ENCODE peak calls at places on chromosomes 13 and 19, in nine cellular contexts. L is heart right ventricle; X is A673; E is esophagus squamous epithelium; S is CD8-positive, alpha-beta memory T cell; Z is tibial artery; G is upper lobe of left lung; C is AG04450; W is GM12878. Y is an unnamed sample. For H3K9me3, the result is how much of the 10 kb centered on the place peaks cover.

GRCh38 chr13:32245555-32245954 is 69.6 kb downstream of the ZAR1L start:
- DNase-seq in L (no peak), X (no peak), E (no peak), S (no peak), Z (no peak), G (no peak), C (no peak), W (no peak), Y (no peak)

GRCh38 chr13:42420304-42420703 is 148.4 kb downstream of the AKAP11 start:
- DNase-seq in L (no peak), X (no peak), E (no peak), S (no peak), Z (no peak), G (no peak), C (no peak), W (peak), Y (no peak)

GRCh38 chr19:4524808-4525562 is 6.7 kb upstream of the PLIN4 start:
- DNase-seq in L (peak), X (peak), E (no peak), S (peak), Z (no peak), G (peak), C (no peak), W (no peak), Y (peak)

GRCh38 chr13:102277286-102277685 is 124.6 kb downstream of the FGF14 start:
- DNase-seq in L (peak), X (peak), E (no peak), S (no peak), Z (no peak), G (peak), C (no peak), W (no peak), Y (no peak)

GRCh38 chr19:28289294-28290063 is 923.5 kb downstream of the UQCRFS1 start:
- DNase-seq in L (no peak), X (peak), E (no peak), S (no peak), Z (no peak), G (peak), C (no peak), W (no peak), Y (no peak)

GRCh38 chr19:42111384-42111783 is 20.9 kb downstream of the POU2F2 start:
- DNase-seq in L (no peak), X (no peak), E (no peak), S (no peak), Z (no peak), G (no peak), C (no peak), W (no peak), Y (no peak)

GRCh38 chr13:44259045-44260042 is 114.3 kb upstream of the SERP2 start:
- DNase-seq in L (no peak), X (no peak), E (no peak), S (peak), Z (no peak), G (no peak), C (no peak), W (peak), Y (no peak)

GRCh38 chr13:25776722-25777121 is 275.1 kb downstream of the SHISA2 start:
- DNase-seq in L (no peak), X (no peak), E (no peak), S (no peak), Z (no peak), G (no peak), C (no peak), W (no peak), Y (no peak)

GRCh38 chr13:44244288-44244687 is 129.3 kb upstream of the SERP2 start:
- DNase-seq in L (no peak), X (no peak), E (no peak), S (no peak), Z (no peak), G (no peak), C (no peak), W (no peak), Y (peak)

GRCh38 chr19:16326401-16327130 is 1.9 kb downstream of the KLF2 start:
- DNase-seq in L (no peak), X (no peak), E (no peak), S (peak), Z (no peak), G (peak), C (no peak), W (no peak), Y (no peak)

GRCh38 chr19:2721570-2722540 is 683 bp upstream of the DIRAS1 start:
- DNase-seq in L (no peak), X (no peak), E (no peak), S (no peak), Z (no peak), G (peak), C (no peak), W (no peak), Y (no peak)

GRCh38 chr19:52880895-52881389 is 16.5 kb downstream of the ZNF320 start:
- DNase-seq in L (no peak), X (no peak), E (no peak), S (no peak), Z (no peak), G (no peak), C (no peak), W (no peak), Y (no peak)
- H3K9me3 ChIP-seq in L (under half), X (half or more), E (half or more), S (under half), Z (half or more), G (under half), C (half or more), W (under half), Y (under half)

DNA sequence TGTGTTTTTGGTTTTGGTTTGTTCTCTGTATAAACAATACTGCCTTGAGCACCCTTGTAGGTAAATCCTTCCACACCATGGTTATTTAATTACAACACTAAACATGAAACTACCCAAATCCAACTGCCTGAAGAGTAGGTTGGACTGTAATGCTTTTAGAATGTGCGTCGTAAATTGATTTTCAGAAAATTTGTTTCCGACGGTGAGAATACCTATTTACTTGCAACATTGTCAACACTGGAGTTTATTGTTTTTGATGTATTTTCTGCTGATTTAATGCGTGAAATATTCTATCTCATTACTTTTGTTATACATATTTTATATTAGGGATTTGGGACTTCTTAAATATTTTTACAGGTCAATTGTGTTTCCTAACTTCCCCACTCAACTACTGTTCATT is 48.2 kb downstream of the ADGRE1 start:
- DNase-seq in L (no peak), X (no peak), E (no peak), S (no peak), Z (no peak), G (no peak), C (no peak), W (no peak), Y (no peak)
- H3K9me3 ChIP-seq in L (under half), X (under half), E (under half), S (under half), Z (under half), G (under half), C (under half), W (under half), Y (under half)

DNA sequence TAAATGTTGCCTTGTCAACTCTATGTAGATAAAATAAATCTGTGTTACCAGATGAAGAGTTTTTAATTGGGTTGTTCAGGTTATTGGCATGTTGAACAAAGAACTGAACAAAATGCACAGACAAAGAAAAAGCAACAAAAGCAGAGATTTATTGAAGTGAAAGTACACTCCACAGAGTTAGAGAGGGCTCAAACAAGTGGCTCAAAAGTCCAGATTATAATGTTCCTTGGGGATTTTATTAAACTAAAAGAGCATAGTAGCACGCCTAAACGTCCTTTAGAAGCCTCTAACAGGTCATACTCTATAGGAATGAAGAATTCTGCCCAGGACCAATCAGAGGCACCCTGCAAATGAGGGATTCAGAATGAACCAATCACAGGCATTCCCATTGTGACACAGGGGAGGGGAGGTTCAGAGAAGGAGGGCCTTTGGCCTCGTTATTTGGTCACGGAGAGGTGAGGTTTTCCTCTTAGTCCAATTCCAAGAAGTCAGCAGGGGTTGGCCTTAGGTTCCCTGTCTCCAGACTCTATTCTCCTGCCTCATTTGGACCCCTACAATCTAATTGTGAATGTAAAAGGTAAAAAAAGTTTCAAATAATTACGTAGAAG is 12.8 kb downstream of the PSMC4 start:
- DNase-seq in L (no peak), X (no peak), E (no peak), S (no peak), Z (no peak), G (no peak), C (no peak), W (no peak), Y (no peak)
- H3K9me3 ChIP-seq in L (under half), X (under half), E (under half), S (under half), Z (under half), G (under half), C (under half), W (under half), Y (under half)

GRCh38 chr19:58054792-58055482 is 4.1 kb upstream of the ZNF135 start:
- DNase-seq in L (peak), X (no peak), E (no peak), S (no peak), Z (no peak), G (no peak), C (no peak), W (no peak), Y (no peak)

GRCh38 chr19:58052256-58052655 is 6.8 kb upstream of the ZNF135 start:
- DNase-seq in L (no peak), X (no peak), E (no peak), S (no peak), Z (no peak), G (peak), C (no peak), W (no peak), Y (no peak)

GRCh38 chr19:58056261-58056660 is 2.8 kb upstream of the ZNF135 start:
- DNase-seq in L (no peak), X (no peak), E (no peak), S (no peak), Z (no peak), G (no peak), C (no peak), W (no peak), Y (no peak)

GRCh38 chr19:58055483-58055874 is 3.6 kb upstream of the ZNF135 start:
- DNase-seq in L (no peak), X (no peak), E (no peak), S (no peak), Z (no peak), G (no peak), C (no peak), W (no peak), Y (no peak)

DNA sequence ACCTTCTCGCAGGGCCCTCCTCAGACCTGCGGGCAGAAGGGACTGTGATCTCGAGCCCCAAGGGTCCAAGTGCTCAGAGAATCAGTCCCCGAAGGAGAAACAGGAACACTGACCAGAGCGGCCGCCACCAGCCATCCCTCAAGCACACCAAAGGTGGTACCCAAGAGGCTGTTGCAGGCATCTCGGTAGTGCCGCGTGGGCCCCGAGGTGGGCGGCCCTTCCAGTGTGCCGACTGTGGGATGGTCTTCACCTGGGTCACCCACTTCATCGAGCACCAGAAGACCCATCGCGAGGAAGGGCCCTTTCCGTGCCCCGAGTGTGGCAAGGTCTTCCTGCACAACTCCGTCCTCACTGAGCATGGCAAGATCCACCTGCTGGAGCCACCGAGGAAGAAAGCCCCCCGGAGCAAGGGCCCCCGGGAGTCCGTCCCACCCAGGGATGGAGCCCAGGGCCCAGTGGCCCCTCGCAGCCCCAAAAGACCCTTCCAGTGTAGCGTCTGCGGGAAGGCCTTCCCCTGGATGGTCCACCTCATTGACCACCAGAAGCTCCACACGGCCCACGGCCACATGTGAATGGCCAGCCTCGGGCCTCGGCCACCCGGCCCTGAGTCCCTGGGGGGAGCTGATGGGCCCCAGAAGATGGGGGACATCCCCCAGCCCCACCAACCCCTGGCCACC is 5.5 kb upstream of the ZNF135 start:
- DNase-seq in L (no peak), X (no peak), E (no peak), S (no peak), Z (no peak), G (peak), C (no peak), W (no peak), Y (no peak)
- H3K9me3 ChIP-seq in L (under half), X (under half), E (under half), S (under half), Z (under half), G (under half), C (half or more), W (under half), Y (under half)

DNA sequence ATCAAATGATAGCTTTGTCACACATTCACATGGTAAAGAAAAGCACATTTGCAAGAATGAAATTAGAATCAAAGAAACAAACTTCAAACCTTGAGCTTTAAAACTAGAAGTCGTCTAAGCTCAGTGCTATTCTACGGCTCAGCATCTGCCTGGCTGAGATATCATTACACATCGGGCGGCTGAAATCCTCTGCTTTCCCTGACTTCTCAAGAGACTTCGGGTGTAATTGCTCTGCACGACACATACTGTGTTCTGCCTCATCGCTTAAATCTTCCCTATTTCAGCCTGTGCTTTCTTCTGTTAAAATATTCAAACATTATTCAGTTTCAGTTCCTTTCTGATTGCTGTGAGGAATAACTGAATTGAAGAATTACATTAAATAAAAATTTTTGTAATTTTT is 265.3 kb downstream of the NALCN start:
- DNase-seq in L (no peak), X (peak), E (no peak), S (no peak), Z (no peak), G (no peak), C (no peak), W (no peak), Y (no peak)
- H3K9me3 ChIP-seq in L (under half), X (under half), E (under half), S (under half), Z (under half), G (under half), C (under half), W (under half), Y (under half)

DNA sequence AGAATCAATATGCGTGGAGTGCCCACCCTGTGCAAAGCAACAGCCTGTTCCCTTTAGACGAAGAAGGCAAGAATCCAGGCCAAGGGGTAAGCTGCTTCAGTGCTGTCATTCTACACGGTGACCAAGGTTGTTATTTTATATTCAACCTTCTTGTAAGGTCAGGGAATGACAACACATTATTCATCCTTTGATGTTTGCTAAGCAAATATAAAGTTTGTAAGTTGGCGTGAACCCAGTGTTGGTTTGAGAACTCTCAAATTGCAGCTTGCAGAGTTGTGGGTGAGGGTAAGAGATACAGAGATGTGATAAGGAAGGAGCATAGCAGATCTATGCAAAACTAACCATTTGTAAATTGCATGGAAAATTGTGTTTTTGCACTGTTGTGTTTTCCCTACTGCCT is 436.7 kb downstream of the FGF9 start:
- DNase-seq in L (no peak), X (no peak), E (no peak), S (no peak), Z (no peak), G (no peak), C (no peak), W (no peak), Y (no peak)
- H3K9me3 ChIP-seq in L (under half), X (under half), E (under half), S (under half), Z (under half), G (under half), C (under half), W (under half), Y (under half)

DNA sequence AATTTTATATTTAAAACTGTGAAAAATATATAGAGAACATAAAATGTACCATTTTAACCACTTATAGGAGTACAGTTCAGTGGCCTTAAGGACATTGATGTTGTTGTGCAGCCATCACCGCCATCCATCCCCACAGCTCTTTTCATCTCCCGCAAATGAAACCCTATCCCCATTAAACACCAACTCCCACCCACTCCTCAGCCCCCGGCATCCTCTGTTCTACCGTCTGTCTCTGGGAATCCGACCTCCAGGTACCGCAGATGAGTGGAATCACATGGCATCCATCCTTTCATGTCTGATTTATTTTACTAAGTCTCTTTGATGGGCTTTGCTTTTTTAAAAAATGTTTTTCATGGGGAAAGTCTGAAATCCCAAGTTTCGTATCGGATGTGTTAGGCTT is 23.8 kb upstream of the SMIM17 start:
- DNase-seq in L (no peak), X (no peak), E (no peak), S (no peak), Z (no peak), G (no peak), C (no peak), W (no peak), Y (no peak)
- H3K9me3 ChIP-seq in L (under half), X (under half), E (half or more), S (under half), Z (half or more), G (under half), C (half or more), W (under half), Y (under half)

GRCh38 chr13:40993119-40993518 is 26.0 kb downstream of the ELF1 start:
- DNase-seq in L (no peak), X (no peak), E (no peak), S (no peak), Z (no peak), G (peak), C (no peak), W (no peak), Y (no peak)

GRCh38 chr13:40993987-40994386 is 25.1 kb downstream of the ELF1 start:
- DNase-seq in L (no peak), X (no peak), E (no peak), S (no peak), Z (no peak), G (no peak), C (no peak), W (no peak), Y (peak)

GRCh38 chr13:40996433-40997095 is 22.6 kb downstream of the ELF1 start:
- DNase-seq in L (no peak), X (no peak), E (no peak), S (no peak), Z (no peak), G (no peak), C (no peak), W (no peak), Y (no peak)

GRCh38 chr13:40995997-40996396 is 23.1 kb downstream of the ELF1 start:
- DNase-seq in L (no peak), X (no peak), E (no peak), S (no peak), Z (no peak), G (no peak), C (no peak), W (no peak), Y (no peak)

DNA sequence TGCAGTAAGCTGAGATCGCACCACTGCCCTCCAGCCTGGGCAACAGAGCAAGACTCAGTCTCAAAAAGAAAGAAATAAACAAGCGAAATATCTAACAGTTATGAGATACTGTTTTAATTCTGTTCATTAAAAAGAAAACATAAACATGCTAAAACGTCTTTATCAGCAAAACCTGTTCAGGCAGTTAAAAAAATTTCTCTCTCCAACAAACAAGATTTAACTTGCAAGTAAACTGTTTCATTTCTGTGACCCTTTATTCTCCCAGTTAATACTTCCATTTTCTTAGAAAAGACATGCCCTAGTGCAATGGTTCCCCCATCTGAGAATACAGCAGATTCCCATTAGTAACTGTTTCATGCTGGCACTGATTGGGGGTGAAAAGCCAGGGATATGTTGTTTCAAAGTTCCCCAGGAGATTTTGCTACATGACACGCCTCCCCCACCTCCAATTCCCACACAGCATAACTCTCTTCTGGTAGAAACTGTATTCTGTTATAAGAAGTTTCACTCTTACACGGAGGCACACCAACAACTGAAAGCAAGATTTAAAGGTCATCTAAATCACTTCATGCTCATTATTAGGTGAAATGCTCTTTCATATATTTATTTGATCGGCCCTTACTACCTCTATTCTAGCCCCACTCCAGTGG is 24.4 kb downstream of the ELF1 start:
- DNase-seq in L (no peak), X (no peak), E (no peak), S (no peak), Z (no peak), G (no peak), C (no peak), W (no peak), Y (no peak)
- H3K9me3 ChIP-seq in L (under half), X (under half), E (under half), S (under half), Z (under half), G (under half), C (under half), W (under half), Y (under half)

GRCh38 chr13:20989883-20990282 is 71.5 kb downstream of the LATS2 start:
- DNase-seq in L (no peak), X (no peak), E (no peak), S (no peak), Z (no peak), G (no peak), C (no peak), W (no peak), Y (no peak)

GRCh38 chr13:20988909-20989735 is 72.3 kb downstream of the LATS2 start:
- DNase-seq in L (no peak), X (no peak), E (no peak), S (no peak), Z (no peak), G (peak), C (no peak), W (no peak), Y (no peak)

GRCh38 chr13:20993211-20993610 is 68.2 kb downstream of the LATS2 start:
- DNase-seq in L (no peak), X (no peak), E (no peak), S (no peak), Z (no peak), G (no peak), C (no peak), W (no peak), Y (no peak)

GRCh38 chr13:20991741-20992520 is 69.5 kb downstream of the LATS2 start:
- DNase-seq in L (no peak), X (no peak), E (no peak), S (no peak), Z (no peak), G (peak), C (no peak), W (no peak), Y (no peak)

GRCh38 chr13:20990910-20991525 is 70.4 kb downstream of the LATS2 start:
- DNase-seq in L (no peak), X (no peak), E (no peak), S (no peak), Z (no peak), G (peak), C (no peak), W (no peak), Y (no peak)
- H3K9me3 ChIP-seq in L (under half), X (under half), E (under half), S (under half), Z (under half), G (under half), C (under half), W (under half), Y (under half)

Y was measured in HCT116.